ENCODE peak calls at places on chromosome X, in nine cellular contexts. M is A549, K is HL-60, V is GM23338, E is HCT116, J is SK-N-SH, U is K562, Q is GM12878, S is HepG2. N is an unnamed sample.

GRCh38 chrX:68822641-68823410 is 6.0 kb upstream of the EFNB1 start:
- DNase-seq in M (peak; percentile 36), K (no peak), V (peak; percentile 73), E (peak; percentile 23), J (peak; percentile 66), U (peak; percentile 32), Q (no peak), S (peak; percentile 28), N (no peak)

GRCh38 chrX:79452879-79453278 is 85.7 kb upstream of the ITM2A start:
- DNase-seq in M (no peak), K (no peak), V (no peak), E (no peak), J (no peak), U (no peak), Q (no peak), S (no peak), N (no peak)

GRCh38 chrX:124386401-124386800 is 40.0 kb downstream of the SH2D1A start:
- DNase-seq in M (no peak), K (no peak), V (no peak), E (no peak), J (no peak), U (no peak), Q (no peak), S (no peak), N (no peak)

GRCh38 chrX:54495814-54496516 is at the start of gene FGD1:
- DNase-seq in M (peak; percentile 82), K (no peak), V (peak; percentile 79), E (no peak), J (peak; percentile 92), U (peak; percentile 74), Q (no peak), S (no peak), N (no peak)

GRCh38 chrX:23756165-23756564 is 13.1 kb upstream of the ACOT9 start:
- DNase-seq in M (peak; percentile 41), K (peak; percentile 72), V (peak; percentile 67), E (no peak), J (peak; percentile 49), U (peak; percentile 63), Q (peak; percentile 50), S (peak; percentile 37), N (no peak)

GRCh38 chrX:49075347-49075746 is 1.5 kb upstream of the PRAF2 start:
- DNase-seq in M (no peak), K (no peak), V (no peak), E (no peak), J (no peak), U (no peak), Q (no peak), S (no peak), N (no peak)

GRCh38 chrX:108323751-108324150 is 114.5 kb downstream of the COL4A6 start:
- DNase-seq in M (no peak), K (no peak), V (no peak), E (no peak), J (no peak), U (no peak), Q (no peak), S (no peak), N (no peak)

GRCh38 chrX:14032383-14032782 is 2.7 kb upstream of the GEMIN8 start:
- DNase-seq in M (peak; percentile 23), K (peak; percentile 49), V (peak; percentile 73), E (no peak), J (peak; percentile 55), U (peak; percentile 13), Q (no peak), S (peak; percentile 13), N (no peak)

GRCh38 chrX:126027229-126027628 is 138.9 kb downstream of the DCAF12L2 start:
- DNase-seq in M (no peak), K (no peak), V (no peak), E (no peak), J (no peak), U (no peak), Q (no peak), S (no peak), N (no peak)

GRCh38 chrX:128035318-128035717 is 16.9 kb downstream of the ACTRT1 start:
- DNase-seq in M (no peak), K (no peak), V (no peak), E (no peak), J (no peak), U (no peak), Q (no peak), S (no peak), N (no peak)

GRCh38 chrX:138519296-138519695 is 192.2 kb downstream of the FGF13 start:
- DNase-seq in M (no peak), K (no peak), V (peak; percentile 12), E (no peak), J (no peak), U (no peak), Q (no peak), S (no peak), N (no peak)

GRCh38 chrX:6446588-6446987 is 88.3 kb downstream of the VCX3A start:
- DNase-seq in M (no peak), K (no peak), V (no peak), E (no peak), J (no peak), U (no peak), Q (no peak), S (no peak), N (no peak)

GRCh38 chrX:35711281-35711680 is 86.9 kb upstream of the MAGEB16 start:
- DNase-seq in M (no peak), K (no peak), V (no peak), E (no peak), J (no peak), U (no peak), Q (no peak), S (no peak), N (no peak)

DNA sequence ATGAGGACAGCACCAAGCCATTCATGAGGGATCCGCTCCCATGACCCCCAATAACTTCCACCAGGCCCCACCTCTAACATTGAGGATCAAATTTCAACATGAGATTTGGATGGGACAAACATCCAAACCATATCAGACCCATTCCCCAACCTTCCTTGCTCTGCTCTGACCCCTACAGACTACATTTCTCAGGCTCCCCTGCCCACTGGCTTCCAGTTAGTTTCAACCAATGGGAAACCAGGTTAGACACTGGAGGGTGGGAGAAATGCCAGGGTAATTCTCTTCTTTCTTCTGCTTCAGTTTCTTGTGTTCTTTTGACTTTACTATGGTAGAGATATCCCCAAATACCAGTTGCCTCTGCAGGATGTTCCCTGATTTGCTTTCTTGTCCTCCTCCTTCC is 125.7 kb downstream of the CLCN4 start:
- DNase-seq in M (no peak), K (no peak), V (peak; percentile 26), E (no peak), J (no peak), U (no peak), Q (no peak), S (no peak), N (no peak)
- TF ChIP-seq REST in M (no peak), K (no peak), V (no peak), E (no peak), J (no peak), U (no peak), Q (no peak), S (no peak), N (no peak)

DNA sequence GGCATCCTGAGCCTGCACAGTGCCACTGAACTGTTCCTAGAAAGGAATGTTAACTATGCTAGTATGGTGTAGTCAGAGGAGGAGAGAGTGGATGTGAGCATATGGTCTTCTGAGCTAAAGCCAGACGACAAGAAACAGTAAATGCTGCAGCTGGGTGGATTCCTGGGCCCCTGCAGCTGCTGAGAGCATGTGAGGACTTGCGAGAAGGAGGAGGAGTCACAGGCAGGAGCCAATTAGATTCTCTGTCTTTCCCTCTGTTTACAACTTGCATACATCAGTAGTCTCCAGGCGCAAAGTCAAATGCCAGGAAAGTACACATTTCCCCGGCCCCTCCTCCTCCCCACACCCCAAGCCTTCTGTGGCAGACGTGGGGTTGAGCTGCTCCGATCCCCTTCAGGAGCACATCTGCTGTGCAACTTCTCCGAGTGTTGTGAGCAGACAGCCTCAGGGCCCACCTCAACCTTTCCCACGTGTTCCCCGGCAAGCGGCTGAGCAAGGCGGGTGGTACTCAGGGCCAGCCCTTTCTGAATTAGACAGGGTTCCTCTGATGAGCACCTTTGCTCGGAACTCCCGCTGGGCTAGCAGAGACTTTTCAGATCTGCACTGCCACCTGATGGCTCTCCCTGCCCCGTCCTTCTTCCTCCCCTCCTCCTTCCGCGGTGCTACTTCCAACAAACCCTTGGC is 108.7 kb upstream of the ATP6AP2 start:
- DNase-seq in M (no peak), K (no peak), V (peak; percentile 55), E (no peak), J (peak; percentile 38), U (peak; percentile 16), Q (peak; percentile 33), S (peak; percentile 35), N (no peak)
- H3K4me3 ChIP-seq in M (no peak overlapping the region), K (no peak overlapping the region), V (no peak overlapping the region), E (no peak overlapping the region), J (no peak overlapping the region), U (no peak overlapping the region), Q (no peak overlapping the region), S (peak overlapping the region; percentile 43), N (no peak overlapping the region)

GRCh38 chrX:84170931-84171330 is 17.1 kb downstream of the RPS6KA6 start:
- DNase-seq in M (no peak), K (no peak), V (no peak), E (no peak), J (no peak), U (no peak), Q (no peak), S (no peak), N (no peak)

GRCh38 chrX:84168574-84168973 is 19.4 kb downstream of the RPS6KA6 start:
- DNase-seq in M (peak; percentile 3), K (no peak), V (no peak), E (no peak), J (no peak), U (no peak), Q (no peak), S (no peak), N (no peak)

GRCh38 chrX:84162401-84162800 is 25.6 kb downstream of the RPS6KA6 start:
- DNase-seq in M (no peak), K (no peak), V (no peak), E (no peak), J (no peak), U (no peak), Q (no peak), S (no peak), N (no peak)

GRCh38 chrX:84165716-84166115 is 22.3 kb downstream of the RPS6KA6 start:
- DNase-seq in M (no peak), K (no peak), V (no peak), E (no peak), J (no peak), U (no peak), Q (no peak), S (no peak), N (no peak)

GRCh38 chrX:84168095-84168494 is 19.9 kb downstream of the RPS6KA6 start:
- DNase-seq in M (no peak), K (no peak), V (no peak), E (no peak), J (no peak), U (no peak), Q (no peak), S (no peak), N (peak; percentile 2)
- TF ChIP-seq REST in M (no peak), K (no peak), V (no peak), E (no peak), J (no peak), U (no peak), Q (no peak), S (no peak), N (no peak)

DNA sequence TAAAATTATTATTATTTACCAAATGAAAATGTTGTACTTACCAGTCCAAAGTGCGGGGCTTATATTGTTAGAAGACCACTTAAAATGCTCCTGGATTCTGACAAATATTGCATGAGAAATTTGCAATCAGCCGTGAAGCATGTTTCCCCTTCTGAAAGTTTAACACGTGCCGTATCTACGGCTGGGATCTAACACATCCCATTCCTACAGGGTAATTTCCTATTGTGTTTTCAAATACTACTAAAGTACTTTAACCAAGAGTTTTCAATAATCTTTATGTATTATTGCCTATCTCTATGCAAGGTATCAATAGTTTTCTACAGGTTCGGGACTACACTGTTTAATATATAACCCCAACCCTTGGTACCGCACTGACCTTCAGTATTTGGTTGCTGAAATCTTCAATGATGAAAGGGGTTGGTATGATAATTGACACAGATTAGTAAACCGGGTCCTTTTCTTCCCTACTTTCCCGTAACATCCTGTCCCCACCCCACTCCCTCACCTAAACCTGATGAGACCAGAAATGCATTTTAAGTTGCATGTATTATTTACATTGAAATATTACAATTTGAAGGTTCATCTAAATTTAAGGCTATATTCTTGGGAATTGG is 795 bp upstream of the BRWD3 start:
- DNase-seq in M (peak; percentile 2), K (no peak), V (no peak), E (no peak), J (no peak), U (peak; percentile 3), Q (no peak), S (no peak), N (no peak)
- H3K4me3 ChIP-seq in M (peak overlapping the region; percentile 80), K (peak overlapping the region; percentile 29), V (peak overlapping the region; percentile 70), E (peak overlapping the region; percentile 65), J (peak overlapping the region; percentile 73), U (peak overlapping the region; percentile 57), Q (peak overlapping the region; percentile 59), S (peak overlapping the region; percentile 73), N (peak overlapping the region; percentile 65)

N was measured in Panc1.